ENCODE peak calls at places on chromosomes 11 and 22, in four cellular contexts. N is stomach, K is transverse colon, M is uterus. Q is an unnamed sample.
A peak's percentile ranks its signal among the peaks of the same experiment; 100 is the strongest.

GRCh38 chr11:130042093-130042591 is 27.6 kb upstream of the APLP2 start:
- DNase-seq in N (no peak), K (no peak), M (no peak), Q (no peak)

GRCh38 chr22:49119551-49119952 is 708.1 kb downstream of the BRD1 start:
- DNase-seq in N (no peak), K (no peak), M (no peak), Q (peak; percentile 30)

GRCh38 chr22:37546436-37547248 is 13.6 kb upstream of the CDC42EP1 start:
- DNase-seq in N (peak; percentile 87), K (peak; percentile 32), M (no peak), Q (peak; percentile 91)

GRCh38 chr11:120381401-120381800 is 45.2 kb downstream of the ARHGEF12 start:
- DNase-seq in N (no peak), K (no peak), M (no peak), Q (no peak)

GRCh38 chr11:28090052-28090749 is 17.8 kb downstream of the KIF18A start:
- DNase-seq in N (no peak), K (no peak), M (no peak), Q (no peak)

GRCh38 chr22:40525250-40525884 is 111.2 kb downstream of the MRTFA start:
- DNase-seq in N (peak; percentile 48), K (peak; percentile 51), M (no peak), Q (peak; percentile 73)

GRCh38 chr11:44939673-44940072 is 11.0 kb downstream of the TP53I11 start:
- DNase-seq in N (no peak), K (no peak), M (peak; percentile 43), Q (no peak)

GRCh38 chr11:62432695-62433094 is 13.9 kb downstream of the SCGB1A1 start:
- DNase-seq in N (no peak), K (no peak), M (no peak), Q (no peak)

GRCh38 chr11:32722255-32722654 is 72.2 kb downstream of the CCDC73 start:
- DNase-seq in N (no peak), K (no peak), M (no peak), Q (no peak)

GRCh38 chr11:45411221-45411946 is 125.2 kb upstream of the SYT13 start:
- DNase-seq in N (no peak), K (no peak), M (no peak), Q (no peak)

GRCh38 chr22:42544686-42545085 is 9.1 kb upstream of the SERHL2 start:
- DNase-seq in N (no peak), K (no peak), M (no peak), Q (no peak)

GRCh38 chr22:44648821-44649566 is 53.0 kb upstream of the PRR5 start:
- DNase-seq in N (no peak), K (peak; percentile 31), M (no peak), Q (no peak)

GRCh38 chr11:100791873-100792272 is 104.8 kb downstream of the ARHGAP42 start:
- DNase-seq in N (no peak), K (no peak), M (no peak), Q (no peak)

GRCh38 chr11:67120456-67120855 is 1.4 kb downstream of the KDM2A start:
- DNase-seq in N (no peak), K (no peak), M (no peak), Q (no peak)

GRCh38 chr11:87326594-87326993 is 288.9 kb downstream of the TMEM135 start:
- DNase-seq in N (no peak), K (no peak), M (no peak), Q (no peak)

GRCh38 chr11:92225563-92226308 is 1.1 kb downstream of the FAT3 start:
- DNase-seq in N (no peak), K (no peak), M (no peak), Q (no peak)

GRCh38 chr11:36363361-36364272 is 67.5 kb downstream of the PRR5L start:
- DNase-seq in N (no peak), K (no peak), M (no peak), Q (no peak)

GRCh38 chr11:76628408-76628947 is 42.1 kb downstream of the LRRC32 start:
- DNase-seq in N (no peak), K (no peak), M (no peak), Q (peak; percentile 13)

GRCh38 chr11:24267015-24267414 is 229.8 kb upstream of the LUZP2 start:
- DNase-seq in N (no peak), K (no peak), M (no peak), Q (no peak)

GRCh38 chr11:119584193-119585037 is 144.6 kb downstream of the NECTIN1 start:
- DNase-seq in N (peak; percentile 60), K (no peak), M (no peak), Q (peak; percentile 25)

GRCh38 chr22:24429411-24430365 is 2.3 kb downstream of the ADORA2A start:
- DNase-seq in N (peak; percentile 84), K (no peak), M (no peak), Q (no peak)

GRCh38 chr11:2445948-2446551 is 1.2 kb downstream of the KCNQ1 start:
- DNase-seq in N (peak; percentile 87), K (peak; percentile 58), M (no peak), Q (peak; percentile 65)

GRCh38 chr11:2791139-2791520 is 91.3 kb upstream of the KCNQ1OT1 start:
- DNase-seq in N (peak; percentile 45), K (peak; percentile 7), M (peak; percentile 12), Q (peak; percentile 12)

GRCh38 chr11:5289696-5290095 is 12.1 kb downstream of the OR51B4 start:
- DNase-seq in N (no peak), K (no peak), M (no peak), Q (no peak)

GRCh38 chr22:36334081-36334831 is 53.5 kb downstream of the MYH9 start:
- DNase-seq in N (no peak), K (peak; percentile 52), M (no peak), Q (no peak)

GRCh38 chr22:25940479-25940878 is 198.5 kb downstream of the MYO18B start:
- DNase-seq in N (no peak), K (no peak), M (no peak), Q (no peak)

GRCh38 chr11:62976109-62976508 is 8.7 kb downstream of the SLC22A6 start:
- DNase-seq in N (no peak), K (no peak), M (no peak), Q (no peak)

GRCh38 chr22:37017356-37017755 is 1.9 kb downstream of the TST start:
- DNase-seq in N (peak; percentile 40), K (no peak), M (no peak), Q (peak; percentile 33)

GRCh38 chr11:838441-839279 is 3.7 kb downstream of the POLR2L start:
- DNase-seq in N (no peak), K (peak; percentile 40), M (no peak), Q (peak; percentile 39)

GRCh38 chr22:21736084-21736642 is 569 bp upstream of the YPEL1 start:
- DNase-seq in N (no peak), K (no peak), M (peak; percentile 32), Q (no peak)
- H3K27ac ChIP-seq in N (peak overlapping the region; percentile 57), K (peak overlapping the region; percentile 70), M (peak overlapping the region; percentile 59), Q (peak overlapping the region; percentile 30)

DNA sequence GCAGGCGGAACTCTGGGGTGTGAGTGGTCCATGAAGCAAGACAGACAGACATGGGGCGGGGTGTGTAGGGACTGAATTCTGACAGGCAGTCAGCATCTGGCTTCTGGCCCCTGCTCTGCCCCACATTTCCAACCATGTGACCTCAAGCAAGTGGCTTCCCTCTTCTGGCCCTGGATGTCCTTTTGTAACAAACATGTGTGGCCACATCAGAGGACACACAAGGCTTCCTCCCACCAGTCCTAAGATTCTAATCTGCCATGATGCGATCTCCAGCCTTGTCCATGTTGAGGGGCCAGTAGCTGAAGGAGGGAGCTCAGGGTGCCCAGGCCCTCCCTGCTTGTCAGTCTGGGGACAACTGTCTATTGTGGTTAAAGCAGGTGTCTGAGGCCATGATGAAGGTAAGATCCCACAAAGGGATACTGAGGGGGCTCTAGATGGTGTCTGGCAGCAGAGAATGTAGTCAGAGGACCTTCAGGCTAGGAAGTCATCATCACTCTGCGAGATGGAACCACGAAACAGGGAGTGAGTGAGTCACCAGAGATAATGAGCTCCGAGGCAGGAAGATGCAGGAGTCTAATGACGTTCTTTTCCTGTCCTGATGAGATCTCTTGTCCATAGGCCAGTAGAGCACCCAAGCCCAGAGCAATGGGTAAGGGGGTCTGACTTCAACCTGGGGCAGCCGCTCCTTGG is 27.4 kb downstream of the DRD2 start:
- DNase-seq in N (no peak), K (no peak), M (no peak), Q (no peak)
- H3K27ac ChIP-seq in N (no peak overlapping the region), K (no peak overlapping the region), M (no peak overlapping the region), Q (no peak overlapping the region)

DNA sequence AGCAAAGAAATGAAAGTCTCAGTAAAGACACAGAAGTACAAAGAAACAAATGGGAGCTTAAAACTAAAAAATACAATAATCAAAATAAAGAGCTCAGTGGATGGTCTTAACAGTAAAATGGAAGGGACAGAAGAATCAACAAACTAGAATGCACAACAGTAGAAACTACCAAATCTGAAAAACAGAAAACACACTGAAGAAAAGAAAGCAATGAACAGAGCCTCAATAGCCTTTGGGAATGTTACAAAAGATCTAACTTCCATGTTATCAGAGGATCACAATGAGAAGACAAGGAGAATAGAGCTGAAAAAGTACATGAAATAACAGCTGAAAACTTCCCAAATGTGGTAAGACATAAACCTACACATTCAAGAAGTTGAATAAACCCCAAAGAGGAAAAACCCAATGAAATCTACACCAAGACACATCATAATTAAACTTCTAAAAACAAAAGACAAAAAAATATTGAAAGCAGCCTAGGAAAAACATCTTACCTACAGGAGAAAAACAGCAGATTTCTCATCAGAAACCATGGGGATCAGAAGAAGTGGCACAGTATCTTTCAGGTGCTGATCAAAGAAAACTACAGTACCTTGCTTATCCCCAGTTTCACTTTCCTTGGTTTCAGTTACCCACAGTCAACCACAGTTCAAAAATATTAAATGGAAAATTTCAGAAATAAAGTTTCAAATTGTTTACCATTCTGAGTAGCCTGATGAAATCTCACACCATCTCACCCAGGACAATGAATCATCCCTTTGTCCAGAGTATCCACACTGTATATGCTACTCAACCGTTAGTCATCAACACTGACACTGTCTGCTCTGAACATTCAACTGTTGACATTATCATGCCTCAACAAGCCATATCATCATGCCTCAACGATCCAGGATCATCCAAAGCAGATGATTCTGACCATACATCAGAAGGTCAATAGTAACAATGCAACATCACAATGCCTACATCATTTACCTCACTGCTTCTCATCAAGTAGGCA is 22.2 kb downstream of the RRAS2 start:
- DNase-seq in N (no peak), K (no peak), M (no peak), Q (no peak)
- H3K27ac ChIP-seq in N (no peak overlapping the region), K (no peak overlapping the region), M (no peak overlapping the region), Q (no peak overlapping the region)

GRCh38 chr22:30240541-30241417 is 5.8 kb downstream of the LIF start:
- DNase-seq in N (no peak), K (no peak), M (no peak), Q (no peak)

GRCh38 chr22:30238136-30238535 is 8.4 kb downstream of the LIF start:
- DNase-seq in N (no peak), K (no peak), M (no peak), Q (peak; percentile 69)

GRCh38 chr22:30239421-30240405 is 6.8 kb downstream of the LIF start:
- DNase-seq in N (no peak), K (no peak), M (no peak), Q (no peak)

GRCh38 chr22:30236875-30237274 is 9.7 kb downstream of the LIF start:
- DNase-seq in N (no peak), K (no peak), M (no peak), Q (no peak)

DNA sequence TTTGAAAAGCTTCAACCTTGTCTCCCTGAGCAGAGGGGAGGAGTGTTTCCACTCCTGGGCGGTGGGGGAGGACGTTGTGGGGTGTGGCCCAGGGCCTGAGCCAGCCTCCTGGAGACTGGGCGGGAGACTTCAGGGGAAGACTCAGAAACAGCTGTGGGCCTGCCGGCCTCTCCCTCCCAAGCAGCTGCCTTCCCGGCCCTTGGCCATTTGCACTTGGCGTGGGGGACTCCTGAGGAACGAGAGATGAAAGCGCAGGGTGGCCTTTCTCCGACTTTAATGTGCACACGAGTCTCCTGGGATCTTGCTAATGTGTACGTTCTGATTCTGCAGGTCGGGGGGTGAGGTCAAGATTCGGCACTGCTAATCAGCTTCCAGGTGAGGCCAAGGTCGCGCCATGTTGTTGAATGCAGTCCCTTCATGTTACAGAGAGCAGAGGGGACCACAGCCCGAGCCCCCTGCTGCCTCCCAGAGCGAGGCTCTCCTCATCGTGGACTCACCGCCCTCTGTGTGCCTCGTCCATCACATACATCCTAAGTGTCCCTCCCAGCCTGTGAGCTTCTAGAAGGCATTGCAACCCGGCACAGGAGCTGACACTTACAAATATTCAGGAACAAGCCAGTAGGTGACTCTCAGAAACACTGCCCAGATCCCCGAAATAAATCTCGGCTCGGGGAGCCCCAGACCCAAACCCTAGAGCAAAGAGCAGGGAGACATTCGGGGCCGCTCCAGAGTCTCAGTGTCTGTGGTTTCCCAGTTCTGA is 7.7 kb downstream of the LIF start:
- DNase-seq in N (no peak), K (peak; percentile 47), M (peak; percentile 48), Q (no peak)
- H3K27ac ChIP-seq in N (no peak overlapping the region), K (no peak overlapping the region), M (peak overlapping the region; percentile 24), Q (peak overlapping the region; percentile 79)

Q was measured in adrenal gland.